ENCODE peak calls at places on chromosomes 13 and 19, in seven cellular contexts. Y is hypothalamus; E is neural crest cell; B is tibial nerve; H is immature natural killer cell; I is CD8-positive, alpha-beta T cell; J is HFF-Myc. L is an unnamed sample.

GRCh38 chr19:38266070-38266469 is 1.7 kb downstream of the SPINT2 start:
- DNase-seq in Y (no peak), E (no peak), B (no peak), H (no peak), I (no peak), J (no peak), L (no peak)

GRCh38 chr13:40666905-40667621 is 622 bp upstream of the FOXO1 start:
- DNase-seq in Y (peak; percentile 55), E (peak; percentile 66), B (peak; percentile 24), H (peak; percentile 23), I (peak; percentile 11), J (no peak), L (peak; percentile 75)

GRCh38 chr13:26377038-26377437 is 123.1 kb downstream of the CDK8 start:
- DNase-seq in Y (no peak), E (peak; percentile 22), B (no peak), H (no peak), I (no peak), J (no peak), L (no peak)

GRCh38 chr19:46371371-46371901 is 24.5 kb downstream of the PPP5C start:
- DNase-seq in Y (no peak), E (no peak), B (no peak), H (no peak), I (no peak), J (no peak), L (no peak)

GRCh38 chr13:26813626-26814348 is 53.2 kb upstream of the GPR12 start:
- DNase-seq in Y (no peak), E (no peak), B (no peak), H (no peak), I (no peak), J (no peak), L (no peak)

GRCh38 chr19:10718205-10719196 is 622 bp downstream of the DNM2 start:
- DNase-seq in Y (no peak), E (peak; percentile 29), B (no peak), H (peak; percentile 54), I (peak; percentile 30), J (no peak), L (peak; percentile 51)

GRCh38 chr13:51453959-51454703 is 1.3 kb upstream of the INTS6 start:
- DNase-seq in Y (no peak), E (no peak), B (no peak), H (no peak), I (peak; percentile 22), J (no peak), L (peak; percentile 30)

GRCh38 chr13:113448885-113449692 is 4.2 kb downstream of the ADPRHL1 start:
- DNase-seq in Y (peak; percentile 26), E (no peak), B (no peak), H (no peak), I (peak; percentile 13), J (peak; percentile 74), L (no peak)

GRCh38 chr19:41386442-41386841 is 10.1 kb downstream of the TMEM91 start:
- DNase-seq in Y (no peak), E (no peak), B (no peak), H (no peak), I (no peak), J (no peak), L (no peak)

GRCh38 chr19:12899891-12900518 is 9.0 kb downstream of the GCDH start:
- DNase-seq in Y (no peak), E (no peak), B (no peak), H (peak; percentile 39), I (no peak), J (no peak), L (no peak)

GRCh38 chr19:47093841-47094240 is 19.7 kb downstream of the ZC3H4 start:
- DNase-seq in Y (no peak), E (no peak), B (no peak), H (no peak), I (no peak), J (no peak), L (no peak)

GRCh38 chr19:2035590-2035991 is 15.5 kb downstream of the MKNK2 start:
- DNase-seq in Y (no peak), E (no peak), B (no peak), H (no peak), I (no peak), J (no peak), L (no peak)